ENCODE peak calls at places on chromosomes 16 and 17, in four cellular contexts. G is tibial nerve, V is A549, P is heart left ventricle. Z is an unnamed sample. For H3K4me1, the result is how much of the 10 kb centered on the place peaks cover.

GRCh38 chr17:50805486-50805885 is 29.9 kb upstream of the WFIKKN2 start:
- DNase-seq in G (no peak), V (no peak), P (no peak), Z (no peak)

GRCh38 chr17:43438626-43439529 is 40.1 kb downstream of the ARL4D start:
- DNase-seq in G (no peak), V (no peak), P (no peak), Z (peak)

GRCh38 chr16:70696952-70697600 is 11.2 kb upstream of the MTSS2 start:
- DNase-seq in G (no peak), V (no peak), P (no peak), Z (peak)

GRCh38 chr17:20127660-20128413 is 118.7 kb downstream of the SPECC1 start:
- DNase-seq in G (no peak), V (no peak), P (no peak), Z (no peak)

GRCh38 chr17:64500923-64501765 is 4.3 kb upstream of the POLG2 start:
- DNase-seq in G (no peak), V (no peak), P (no peak), Z (no peak)

GRCh38 chr17:62902573-62903229 is 63.3 kb upstream of the TANC2 start:
- DNase-seq in G (no peak), V (no peak), P (no peak), Z (no peak)

GRCh38 chr16:67296422-67296821 is 17.1 kb downstream of the PLEKHG4 start:
- DNase-seq in G (no peak), V (no peak), P (no peak), Z (no peak)

GRCh38 chr17:47188266-47188665 is 829 bp downstream of the CDC27 start:
- DNase-seq in G (no peak), V (peak), P (no peak), Z (no peak)

GRCh38 chr17:17506893-17507464 is 10.8 kb upstream of the RASD1 start:
- DNase-seq in G (no peak), V (no peak), P (peak), Z (no peak)

GRCh38 chr16:66211651-66212050 is 154.8 kb upstream of the CDH5 start:
- DNase-seq in G (no peak), V (no peak), P (no peak), Z (no peak)

GRCh38 chr16:85381738-85382592 is 231.2 kb upstream of the GSE1 start:
- DNase-seq in G (no peak), V (no peak), P (no peak), Z (no peak)

GRCh38 chr17:8754890-8755289 is 3.5 kb downstream of the SPDYE4 start:
- DNase-seq in G (no peak), V (no peak), P (no peak), Z (no peak)

GRCh38 chr16:68064791-68065365 is 20.3 kb upstream of the NFATC3 start:
- DNase-seq in G (peak), V (peak), P (peak), Z (peak)

GRCh38 chr17:75386430-75386829 is 19.0 kb downstream of the GRB2 start:
- DNase-seq in G (no peak), V (no peak), P (no peak), Z (no peak)

GRCh38 chr17:32323784-32324590 is 18.0 kb downstream of the C17orf75 start:
- DNase-seq in G (no peak), V (no peak), P (no peak), Z (peak)

GRCh38 chr17:49117581-49118230 is 14.9 kb upstream of the B4GALNT2 start:
- DNase-seq in G (no peak), V (no peak), P (no peak), Z (no peak)

GRCh38 chr17:74532115-74532514 is 840 bp upstream of the CD300LB start:
- DNase-seq in G (no peak), V (no peak), P (no peak), Z (no peak)

GRCh38 chr16:25177831-25178688 is 38.7 kb upstream of the AQP8 start:
- DNase-seq in G (no peak), V (no peak), P (no peak), Z (no peak)

GRCh38 chr16:2929693-2930092 is 18.0 kb downstream of the FLYWCH1 start:
- DNase-seq in G (no peak), V (no peak), P (no peak), Z (no peak)

GRCh38 chr16:86930001-86930400 is 351.7 kb downstream of the FOXL1 start:
- DNase-seq in G (no peak), V (no peak), P (no peak), Z (no peak)

GRCh38 chr17:50689956-50690886 is 17.5 kb downstream of the ANKRD40 start:
- DNase-seq in G (no peak), V (no peak), P (no peak), Z (peak)

GRCh38 chr17:62792122-62792800 is 15.9 kb downstream of the MARCHF10 start:
- DNase-seq in G (no peak), V (peak), P (no peak), Z (no peak)

GRCh38 chr16:56594292-56594619 is 4.9 kb downstream of the MT3 start:
- DNase-seq in G (no peak), V (no peak), P (no peak), Z (no peak)
- H3K4me3 ChIP-seq in G (no peak), V (no peak), P (no peak), Z (no peak)

GRCh38 chr16:4327782-4328579 is 12.1 kb downstream of the GLIS2 start:
- DNase-seq in G (peak), V (no peak), P (peak), Z (peak)
- TF ChIP-seq CTCF in G (peak), V (no peak), P (peak), Z (peak)

GRCh38 chr16:56615353-56615752 is 7.0 kb downstream of the MT2A start:
- DNase-seq in G (no peak), V (no peak), P (no peak), Z (no peak)
- H3K4me1 ChIP-seq in G (under half), V (under half), P (under half), Z (under half)

GRCh38 chr17:83091257-83092141 is 12.1 kb downstream of the METRNL start:
- DNase-seq in G (no peak), V (no peak), P (no peak), Z (peak)
- H3K4me3 ChIP-seq in G (peak), V (no peak), P (no peak), Z (no peak)

DNA sequence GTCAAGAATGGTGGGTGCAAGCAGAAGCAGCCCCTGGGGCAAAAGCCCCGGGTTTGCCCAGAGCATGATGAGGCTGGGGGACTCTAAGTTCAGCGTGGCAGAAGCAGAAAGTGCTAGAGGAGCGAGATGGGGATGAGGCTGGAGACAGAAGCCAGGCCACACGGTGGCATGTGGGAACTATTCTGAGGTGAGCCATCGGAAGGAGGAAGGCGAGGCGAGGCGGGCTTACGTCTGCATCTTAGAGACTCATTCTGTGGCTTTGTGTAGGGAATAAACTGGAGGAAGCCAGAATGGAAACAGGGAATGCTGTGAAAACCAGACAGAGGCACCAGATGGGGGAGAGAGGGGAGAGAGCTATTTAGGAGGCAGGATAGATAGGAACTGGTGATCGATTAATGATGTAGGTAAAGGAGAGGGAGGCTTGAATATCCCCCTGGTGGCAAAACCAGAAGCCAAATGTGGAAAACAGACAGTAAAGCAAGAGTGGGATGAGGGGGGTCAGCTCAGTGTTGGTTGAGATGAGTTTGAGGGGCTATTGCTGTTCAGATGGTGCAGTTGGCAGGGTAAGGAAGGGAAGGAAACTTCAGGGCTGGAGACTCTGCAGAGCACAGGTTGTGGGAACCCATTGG is 3.1 kb upstream of the TNFSF13 start:
- DNase-seq in G (no peak), V (no peak), P (no peak), Z (no peak)
- TF ChIP-seq CTCF in G (no peak), V (no peak), P (no peak), Z (no peak)

GRCh38 chr16:88917915-88918627 is 51.6 kb upstream of the PABPN1L start:
- DNase-seq in G (no peak), V (no peak), P (no peak), Z (no peak)
- H3K4me1 ChIP-seq in G (under half), V (under half), P (under half), Z (under half)

GRCh38 chr17:78484300-78485159 is 92.7 kb downstream of the DNAH17 start:
- DNase-seq in G (no peak), V (peak), P (no peak), Z (no peak)
- H3K4me3 ChIP-seq in G (no peak), V (peak), P (no peak), Z (no peak)

GRCh38 chr17:7403902-7404736 is at the start of gene TMEM256:
- DNase-seq in G (peak), V (peak), P (peak), Z (peak)
- TF ChIP-seq CTCF in G (peak), V (no peak), P (no peak), Z (no peak)